ENCODE peak calls at places on chromosomes 1 and 21, in eight cellular contexts. One of them, this sample, is unnamed.

GRCh38 chr1:117838911-117839310 is 90.5 kb downstream of the GDAP2 start:
- DNase-seq in SJSA1: peak; percentile 73
- DNase-seq in mammary epithelial cell: peak; percentile 35
- DNase-seq in astrocyte: peak; percentile 86
- DNase-seq in cardiac muscle cell: no peak
- DNase-seq in endothelial cell of umbilical vein: peak; percentile 48
- DNase-seq in lower lobe of right lung: no peak
- DNase-seq in psoas muscle: no peak
- DNase-seq in this sample: no peak

GRCh38 chr1:43275826-43276620 is 6.2 kb downstream of the TMEM125 start:
- DNase-seq in lower lobe of right lung: peak; percentile 24
- DNase-seq in astrocyte: no peak
- DNase-seq in endothelial cell of umbilical vein: no peak
- DNase-seq in SJSA1: no peak
- DNase-seq in mammary epithelial cell: no peak
- DNase-seq in psoas muscle: no peak
- DNase-seq in cardiac muscle cell: no peak
- DNase-seq in this sample: peak; percentile 52

GRCh38 chr21:26469789-26470188 is 103.3 kb downstream of the CYYR1 start:
- DNase-seq in lower lobe of right lung: no peak
- DNase-seq in cardiac muscle cell: no peak
- DNase-seq in psoas muscle: no peak
- DNase-seq in mammary epithelial cell: peak; percentile 81
- DNase-seq in endothelial cell of umbilical vein: no peak
- DNase-seq in SJSA1: no peak
- DNase-seq in astrocyte: peak; percentile 74
- DNase-seq in this sample: no peak

GRCh38 chr1:44604167-44604955 is 69.9 kb downstream of the TMEM53 start:
- DNase-seq in cardiac muscle cell: no peak
- DNase-seq in SJSA1: no peak
- DNase-seq in endothelial cell of umbilical vein: no peak
- DNase-seq in lower lobe of right lung: no peak
- DNase-seq in astrocyte: no peak
- DNase-seq in mammary epithelial cell: no peak
- DNase-seq in psoas muscle: no peak
- DNase-seq in this sample: peak; percentile 39

GRCh38 chr1:236016083-236016482 is 48.8 kb downstream of the NID1 start:
- DNase-seq in endothelial cell of umbilical vein: no peak
- DNase-seq in cardiac muscle cell: no peak
- DNase-seq in SJSA1: no peak
- DNase-seq in psoas muscle: peak; percentile 67
- DNase-seq in mammary epithelial cell: no peak
- DNase-seq in lower lobe of right lung: no peak
- DNase-seq in astrocyte: no peak
- DNase-seq in this sample: no peak

GRCh38 chr1:119181236-119181635 is 40.8 kb upstream of the WARS2 start:
- DNase-seq in psoas muscle: no peak
- DNase-seq in cardiac muscle cell: no peak
- DNase-seq in endothelial cell of umbilical vein: no peak
- DNase-seq in lower lobe of right lung: no peak
- DNase-seq in SJSA1: no peak
- DNase-seq in mammary epithelial cell: no peak
- DNase-seq in astrocyte: no peak
- DNase-seq in this sample: no peak

GRCh38 chr1:51283977-51284376 is 46.4 kb downstream of the TTC39A start:
- DNase-seq in astrocyte: no peak
- DNase-seq in cardiac muscle cell: no peak
- DNase-seq in endothelial cell of umbilical vein: no peak
- DNase-seq in mammary epithelial cell: no peak
- DNase-seq in psoas muscle: no peak
- DNase-seq in lower lobe of right lung: no peak
- DNase-seq in SJSA1: no peak
- DNase-seq in this sample: no peak

GRCh38 chr1:3032970-3033794 is 11.9 kb downstream of the ACTRT2 start:
- DNase-seq in psoas muscle: no peak
- DNase-seq in mammary epithelial cell: no peak
- DNase-seq in lower lobe of right lung: no peak
- DNase-seq in astrocyte: no peak
- DNase-seq in SJSA1: no peak
- DNase-seq in endothelial cell of umbilical vein: no peak
- DNase-seq in cardiac muscle cell: no peak
- DNase-seq in this sample: no peak

GRCh38 chr1:41657101-41657500 is 172.6 kb upstream of the EDN2 start:
- DNase-seq in SJSA1: no peak
- DNase-seq in lower lobe of right lung: no peak
- DNase-seq in mammary epithelial cell: no peak
- DNase-seq in cardiac muscle cell: no peak
- DNase-seq in psoas muscle: no peak
- DNase-seq in astrocyte: no peak
- DNase-seq in endothelial cell of umbilical vein: no peak
- DNase-seq in this sample: no peak

GRCh38 chr1:48619529-48619928 is 147.5 kb upstream of the SPATA6 start:
- DNase-seq in cardiac muscle cell: peak; percentile 71
- DNase-seq in mammary epithelial cell: peak; percentile 72
- DNase-seq in lower lobe of right lung: no peak
- DNase-seq in endothelial cell of umbilical vein: no peak
- DNase-seq in psoas muscle: peak; percentile 23
- DNase-seq in SJSA1: no peak
- DNase-seq in astrocyte: peak; percentile 7
- DNase-seq in this sample: no peak

GRCh38 chr1:59018446-59018845 is 234.6 kb upstream of the JUN start:
- DNase-seq in mammary epithelial cell: no peak
- DNase-seq in astrocyte: no peak
- DNase-seq in lower lobe of right lung: no peak
- DNase-seq in psoas muscle: no peak
- DNase-seq in SJSA1: no peak
- DNase-seq in cardiac muscle cell: no peak
- DNase-seq in endothelial cell of umbilical vein: no peak
- DNase-seq in this sample: no peak

GRCh38 chr1:211198111-211198510 is 61.1 kb upstream of the RCOR3 start:
- DNase-seq in cardiac muscle cell: no peak
- DNase-seq in mammary epithelial cell: peak; percentile 58
- DNase-seq in psoas muscle: no peak
- DNase-seq in lower lobe of right lung: no peak
- DNase-seq in SJSA1: peak; percentile 41
- DNase-seq in endothelial cell of umbilical vein: no peak
- DNase-seq in astrocyte: peak; percentile 66
- DNase-seq in this sample: no peak

GRCh38 chr1:186792870-186793581 is 35.7 kb upstream of the PLA2G4A start:
- DNase-seq in cardiac muscle cell: no peak
- DNase-seq in astrocyte: peak; percentile 81
- DNase-seq in mammary epithelial cell: peak; percentile 80
- DNase-seq in endothelial cell of umbilical vein: no peak
- DNase-seq in lower lobe of right lung: no peak
- DNase-seq in SJSA1: no peak
- DNase-seq in psoas muscle: no peak
- DNase-seq in this sample: no peak

GRCh38 chr1:182315157-182315556 is 76.4 kb downstream of the GLUL start:
- DNase-seq in SJSA1: no peak
- DNase-seq in astrocyte: no peak
- DNase-seq in cardiac muscle cell: no peak
- DNase-seq in endothelial cell of umbilical vein: no peak
- DNase-seq in psoas muscle: no peak
- DNase-seq in lower lobe of right lung: no peak
- DNase-seq in mammary epithelial cell: no peak
- DNase-seq in this sample: no peak

GRCh38 chr1:59078866-59079265 is 218.0 kb upstream of the FGGY start:
- DNase-seq in psoas muscle: no peak
- DNase-seq in cardiac muscle cell: no peak
- DNase-seq in lower lobe of right lung: no peak
- DNase-seq in endothelial cell of umbilical vein: no peak
- DNase-seq in mammary epithelial cell: no peak
- DNase-seq in SJSA1: no peak
- DNase-seq in astrocyte: no peak
- DNase-seq in this sample: no peak

GRCh38 chr1:217525773-217526490 is 105.0 kb downstream of the GPATCH2 start:
- DNase-seq in mammary epithelial cell: no peak
- DNase-seq in lower lobe of right lung: no peak
- DNase-seq in SJSA1: peak; percentile 16
- DNase-seq in endothelial cell of umbilical vein: peak; percentile 63
- DNase-seq in psoas muscle: no peak
- DNase-seq in cardiac muscle cell: no peak
- DNase-seq in astrocyte: peak; percentile 42
- DNase-seq in this sample: no peak

GRCh38 chr1:191368891-191369654 is 789.2 kb upstream of the RGS18 start:
- DNase-seq in mammary epithelial cell: no peak
- DNase-seq in lower lobe of right lung: no peak
- DNase-seq in SJSA1: no peak
- DNase-seq in astrocyte: no peak
- DNase-seq in psoas muscle: no peak
- DNase-seq in cardiac muscle cell: no peak
- DNase-seq in endothelial cell of umbilical vein: no peak
- DNase-seq in this sample: no peak

GRCh38 chr1:153540394-153541361 is at the start of gene S100A5:
- DNase-seq in endothelial cell of umbilical vein: no peak
- DNase-seq in mammary epithelial cell: peak; percentile 66
- DNase-seq in SJSA1: no peak
- DNase-seq in cardiac muscle cell: no peak
- DNase-seq in lower lobe of right lung: no peak
- DNase-seq in psoas muscle: no peak
- DNase-seq in astrocyte: peak; percentile 71
- DNase-seq in this sample: peak; percentile 46
- H3K4me1 ChIP-seq in endothelial cell of umbilical vein: peaks cover 12% of the 10 kb centered on the region
- H3K4me1 ChIP-seq in mammary epithelial cell: peaks cover 62% of the 10 kb centered on the region
- H3K4me1 ChIP-seq in SJSA1: peaks cover 36% of the 10 kb centered on the region
- H3K4me1 ChIP-seq in cardiac muscle cell: peaks cover 23% of the 10 kb centered on the region
- H3K4me1 ChIP-seq in lower lobe of right lung: peaks cover 68% of the 10 kb centered on the region
- H3K4me1 ChIP-seq in psoas muscle: peaks cover 10% of the 10 kb centered on the region
- H3K4me1 ChIP-seq in astrocyte: peaks cover 39% of the 10 kb centered on the region
- H3K4me1 ChIP-seq in this sample: no peaks in the 10 kb centered on the region

GRCh38 chr1:204088596-204088995 is 15.7 kb downstream of the SOX13 start:
- DNase-seq in mammary epithelial cell: no peak
- DNase-seq in endothelial cell of umbilical vein: no peak
- DNase-seq in psoas muscle: no peak
- DNase-seq in astrocyte: no peak
- DNase-seq in lower lobe of right lung: no peak
- DNase-seq in cardiac muscle cell: no peak
- DNase-seq in SJSA1: no peak
- DNase-seq in this sample: no peak

GRCh38 chr1:204091066-204091465 is 18.2 kb downstream of the SOX13 start:
- DNase-seq in mammary epithelial cell: no peak
- DNase-seq in endothelial cell of umbilical vein: no peak
- DNase-seq in lower lobe of right lung: no peak
- DNase-seq in psoas muscle: no peak
- DNase-seq in cardiac muscle cell: no peak
- DNase-seq in SJSA1: no peak
- DNase-seq in astrocyte: no peak
- DNase-seq in this sample: no peak

GRCh38 chr1:204087181-204087892 is 14.4 kb downstream of the SOX13 start:
- DNase-seq in lower lobe of right lung: no peak
- DNase-seq in SJSA1: no peak
- DNase-seq in astrocyte: no peak
- DNase-seq in cardiac muscle cell: no peak
- DNase-seq in endothelial cell of umbilical vein: no peak
- DNase-seq in psoas muscle: no peak
- DNase-seq in mammary epithelial cell: no peak
- DNase-seq in this sample: no peak

GRCh38 chr1:204087893-204088528 is 15.1 kb downstream of the SOX13 start:
- DNase-seq in endothelial cell of umbilical vein: no peak
- DNase-seq in astrocyte: no peak
- DNase-seq in psoas muscle: peak; percentile 76
- DNase-seq in mammary epithelial cell: no peak
- DNase-seq in SJSA1: no peak
- DNase-seq in lower lobe of right lung: no peak
- DNase-seq in cardiac muscle cell: no peak
- DNase-seq in this sample: no peak

GRCh38 chr1:204089044-204089751 is 16.3 kb downstream of the SOX13 start:
- DNase-seq in endothelial cell of umbilical vein: peak; percentile 50
- DNase-seq in astrocyte: no peak
- DNase-seq in psoas muscle: peak; percentile 68
- DNase-seq in SJSA1: no peak
- DNase-seq in mammary epithelial cell: peak; percentile 52
- DNase-seq in cardiac muscle cell: no peak
- DNase-seq in lower lobe of right lung: no peak
- DNase-seq in this sample: no peak
- H3K4me3 ChIP-seq in endothelial cell of umbilical vein: no peak overlapping the region
- H3K4me3 ChIP-seq in astrocyte: no peak overlapping the region
- H3K4me3 ChIP-seq in psoas muscle: peak overlapping the region; percentile 51
- H3K4me3 ChIP-seq in SJSA1: no peak overlapping the region
- H3K4me3 ChIP-seq in mammary epithelial cell: no peak overlapping the region
- H3K4me3 ChIP-seq in cardiac muscle cell: no peak overlapping the region
- H3K4me3 ChIP-seq in lower lobe of right lung: peak overlapping the region; percentile 19
- H3K4me3 ChIP-seq in this sample: no peak overlapping the region

DNA sequence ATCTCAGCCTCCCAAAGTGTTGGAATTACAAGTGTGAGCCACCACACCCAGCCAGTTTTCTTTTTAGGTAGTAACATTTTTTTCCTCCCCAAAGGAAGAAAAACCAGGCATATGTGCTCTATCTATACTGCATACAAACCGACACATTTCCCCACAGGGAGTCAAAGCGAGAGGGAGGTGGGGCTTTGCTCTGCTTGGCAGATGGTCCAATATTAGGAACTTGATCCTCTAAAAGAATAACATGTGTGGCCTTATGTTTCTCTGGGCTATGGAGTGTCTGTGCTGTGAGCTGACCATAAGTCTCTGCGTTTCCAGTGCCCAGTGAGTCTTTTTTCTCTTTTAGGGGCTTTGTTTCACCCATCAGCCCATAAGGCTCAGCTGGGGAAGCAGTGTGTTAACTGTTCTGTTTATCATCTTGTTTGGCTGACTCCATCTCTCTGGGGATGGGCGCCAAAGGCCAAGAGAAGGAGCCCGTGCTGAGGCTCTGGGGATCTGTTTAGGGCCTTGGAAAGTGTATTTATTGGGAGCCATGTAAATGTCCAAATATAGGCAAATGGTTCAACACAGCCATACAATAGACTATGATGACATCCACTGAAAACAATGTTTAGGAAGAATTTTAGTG is 20.3 kb downstream of the LMOD1 start:
- DNase-seq in lower lobe of right lung: no peak
- DNase-seq in astrocyte: no peak
- DNase-seq in endothelial cell of umbilical vein: no peak
- DNase-seq in psoas muscle: no peak
- DNase-seq in cardiac muscle cell: no peak
- DNase-seq in SJSA1: no peak
- DNase-seq in mammary epithelial cell: no peak
- DNase-seq in this sample: no peak
- H3K27ac ChIP-seq in lower lobe of right lung: no peak overlapping the region
- H3K27ac ChIP-seq in astrocyte: no peak overlapping the region
- H3K27ac ChIP-seq in endothelial cell of umbilical vein: no peak overlapping the region
- H3K27ac ChIP-seq in psoas muscle: peak overlapping the region; percentile 59
- H3K27ac ChIP-seq in cardiac muscle cell: no peak overlapping the region
- H3K27ac ChIP-seq in SJSA1: no peak overlapping the region
- H3K27ac ChIP-seq in mammary epithelial cell: no peak overlapping the region
- H3K27ac ChIP-seq in this sample: peak overlapping the region; percentile 92

DNA sequence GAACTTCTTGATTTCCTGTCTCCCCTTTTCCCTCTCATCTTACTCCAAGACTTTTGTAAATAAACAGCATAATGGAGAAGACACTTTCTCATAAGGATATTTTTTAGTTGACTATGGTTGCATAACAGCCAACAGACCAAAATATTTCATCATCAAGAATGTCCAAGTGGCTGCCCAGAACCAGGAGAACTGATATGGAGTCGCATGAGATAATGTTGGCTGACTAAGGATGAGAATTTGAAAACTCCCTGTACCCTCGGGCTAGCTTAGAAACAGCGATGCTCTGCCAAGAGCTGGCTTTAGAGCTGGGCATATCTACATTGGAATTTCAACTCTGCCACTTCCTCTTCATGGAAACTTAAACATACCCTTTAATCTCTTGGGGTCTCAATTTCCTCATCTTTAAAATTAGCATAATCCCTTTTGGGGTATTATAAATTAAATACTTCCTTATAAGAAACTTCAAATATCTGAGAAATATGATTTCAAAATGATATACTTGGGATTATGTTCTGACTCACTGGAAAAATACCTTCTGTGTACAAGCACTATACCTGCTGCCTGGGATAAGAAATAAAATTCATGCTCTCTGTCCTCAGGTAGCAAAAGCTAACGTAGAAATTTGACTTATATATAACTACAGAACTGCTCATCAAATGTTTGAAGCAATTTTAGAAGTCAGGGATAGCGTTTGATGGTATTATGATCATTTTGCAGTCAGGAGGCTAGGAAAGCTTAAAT is 777.3 kb downstream of the LTN1 start:
- DNase-seq in endothelial cell of umbilical vein: no peak
- DNase-seq in psoas muscle: no peak
- DNase-seq in SJSA1: no peak
- DNase-seq in lower lobe of right lung: no peak
- DNase-seq in astrocyte: peak; percentile 44
- DNase-seq in cardiac muscle cell: no peak
- DNase-seq in mammary epithelial cell: peak; percentile 66
- DNase-seq in this sample: no peak
- H3K4me1 ChIP-seq in endothelial cell of umbilical vein: no peaks in the 10 kb centered on the region
- H3K4me1 ChIP-seq in psoas muscle: peaks cover 16% of the 10 kb centered on the region
- H3K4me1 ChIP-seq in SJSA1: no peaks in the 10 kb centered on the region
- H3K4me1 ChIP-seq in lower lobe of right lung: no peaks in the 10 kb centered on the region
- H3K4me1 ChIP-seq in astrocyte: no peaks in the 10 kb centered on the region
- H3K4me1 ChIP-seq in cardiac muscle cell: peaks cover 10% of the 10 kb centered on the region
- H3K4me1 ChIP-seq in mammary epithelial cell: no peaks in the 10 kb centered on the region
- H3K4me1 ChIP-seq in this sample: peaks cover 2% of the 10 kb centered on the region